ENCODE peak calls at places on chromosomes 12 and 14, in five cellular contexts. Z is GM23248, X is Peyer's patch, I is right cardiac atrium, H is fibroblast of lung. T is an unnamed sample. For H3K4me1, the result is how much of the 10 kb centered on the place peaks cover.

GRCh38 chr12:128078311-128078851 is 188.6 kb upstream of the TMEM132C start:
- DNase-seq in I (no peak), X (no peak), Z (peak), H (no peak), T (no peak)

GRCh38 chr14:71465316-71465715 is 466.9 kb upstream of the RGS6 start:
- DNase-seq in Z (peak), I (no peak), H (peak), X (no peak), T (no peak)

GRCh38 chr12:106114084-106115068 is 24.4 kb downstream of the NUAK1 start:
- DNase-seq in Z (peak), I (peak), X (no peak), H (peak), T (no peak)

GRCh38 chr14:60250318-60251035 is 1.5 kb downstream of the PPM1A start:
- DNase-seq in Z (peak), H (peak), X (no peak), I (no peak), T (no peak)

GRCh38 chr14:73500360-73500759 is 9.6 kb downstream of the RIOX1 start:
- DNase-seq in X (no peak), Z (no peak), I (no peak), H (no peak), T (no peak)

GRCh38 chr12:1313906-1314305 is 280.5 kb downstream of the FBXL14 start:
- DNase-seq in I (no peak), H (no peak), Z (peak), X (no peak), T (no peak)

GRCh38 chr14:44403194-44403593 is 103.9 kb downstream of the FSCB start:
- DNase-seq in I (no peak), H (no peak), X (no peak), Z (no peak), T (no peak)

GRCh38 chr12:121800694-121801600 is 2.9 kb upstream of the SETD1B start:
- DNase-seq in I (peak), H (peak), X (peak), Z (peak), T (peak)

GRCh38 chr12:6821271-6821673 is 349 bp upstream of the GPR162 start:
- DNase-seq in H (peak), I (peak), X (no peak), Z (peak), T (peak)
- H3K4me3 ChIP-seq in H (peak), I (peak), X (peak), Z (peak), T (no peak)

GRCh38 chr12:68367903-68368302 is 35.7 kb upstream of the MDM1 start:
- DNase-seq in X (no peak), H (no peak), Z (peak), I (no peak), T (no peak)
- H3K4me1 ChIP-seq in X (under half), H (under half), Z (under half), I (under half), T (half or more)

GRCh38 chr12:175759-176158 is 38.2 kb downstream of the SLC6A12 start:
- DNase-seq in X (no peak), H (no peak), I (no peak), Z (no peak), T (no peak)

GRCh38 chr12:175250-175649 is 38.7 kb downstream of the SLC6A12 start:
- DNase-seq in I (peak), Z (peak), X (no peak), H (no peak), T (no peak)

GRCh38 chr12:172732-173161 is 41.2 kb downstream of the SLC6A12 start:
- DNase-seq in Z (no peak), H (no peak), I (no peak), X (no peak), T (no peak)

GRCh38 chr12:176321-177181 is 37.4 kb downstream of the SLC6A12 start:
- DNase-seq in H (peak), Z (peak), I (no peak), X (peak), T (no peak)

GRCh38 chr12:174596-174995 is 39.4 kb downstream of the SLC6A12 start:
- DNase-seq in X (no peak), Z (no peak), I (no peak), H (no peak), T (no peak)
- H3K4me3 ChIP-seq in X (no peak), Z (no peak), I (no peak), H (no peak), T (no peak)

GRCh38 chr12:124416516-124417395 is 121.9 kb downstream of the RFLNA start:
- DNase-seq in Z (no peak), I (no peak), H (no peak), X (no peak), T (no peak)
- H3K4me1 ChIP-seq in Z (under half), I (under half), H (under half), X (under half), T (under half)

DNA sequence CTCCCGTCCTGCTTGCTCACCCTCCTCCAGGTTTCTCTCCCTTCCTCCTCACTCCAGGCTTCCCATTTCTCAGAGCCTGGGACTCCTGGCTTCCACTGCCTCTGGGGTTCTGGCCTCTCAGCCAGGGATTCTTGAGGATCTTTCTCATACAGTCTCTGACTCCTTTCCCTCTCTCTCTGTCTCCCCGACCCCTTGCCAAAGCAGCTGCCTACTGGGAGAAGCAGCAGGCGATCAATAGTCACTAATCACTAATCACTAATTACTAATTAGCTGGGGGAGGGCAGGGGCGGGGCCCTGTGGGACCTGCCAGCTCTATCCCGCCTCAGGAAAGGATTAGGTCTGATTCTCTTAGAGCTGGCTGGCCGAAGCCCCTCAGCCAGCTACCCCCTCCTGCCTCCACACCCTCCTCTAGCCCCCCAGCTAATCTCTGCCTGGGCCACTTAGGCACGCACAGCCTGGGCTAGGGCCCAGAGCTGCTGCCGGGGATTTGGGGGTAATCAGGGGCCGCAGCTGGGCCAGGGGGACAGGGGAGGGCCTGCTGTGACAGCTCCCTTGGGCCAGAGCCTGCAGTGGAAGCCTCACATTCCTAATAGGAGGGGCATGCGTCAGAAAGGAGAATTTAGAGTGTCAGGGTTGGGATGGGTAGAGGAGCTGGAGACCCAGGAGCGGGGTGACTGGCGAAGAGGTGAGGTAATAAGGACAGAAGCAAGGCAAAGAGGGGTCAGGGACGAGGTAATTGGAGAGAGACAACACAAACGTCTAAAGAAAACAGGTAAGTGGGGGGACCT is 2.8 kb downstream of the NXPH4 start:
- DNase-seq in Z (no peak), X (no peak), H (no peak), I (no peak), T (no peak)
- H3K4me3 ChIP-seq in Z (no peak), X (no peak), H (no peak), I (no peak), T (no peak)

T was measured in naive thymus-derived CD4-positive, alpha-beta T cell.